ENCODE peak calls at places on chromosomes 16 and 17, in nine cellular contexts. K is caudate nucleus, L is HS-5, I is posterior vena cava, E is NAMALWA, G is EL, O is progenitor cell of endocrine pancreas, S is AG08395, Y is fibroblast of pulmonary artery. B is an unnamed sample.

GRCh38 chr16:74605332-74605731 is 1.6 kb downstream of the GLG1 start:
- DNase-seq in O (no peak), Y (no peak), L (no peak), K (no peak), I (no peak), G (no peak), S (no peak), E (peak; percentile 33), B (no peak)

GRCh38 chr17:5971969-5972368 is 98.2 kb upstream of the WSCD1 start:
- DNase-seq in E (no peak), L (no peak), I (no peak), Y (no peak), G (no peak), S (no peak), K (no peak), O (no peak), B (no peak)

GRCh38 chr17:3798273-3799180 is 2.5 kb downstream of the ITGAE start:
- DNase-seq in K (no peak), L (no peak), O (no peak), S (no peak), E (no peak), I (peak; percentile 44), G (no peak), Y (no peak), B (no peak)

GRCh38 chr17:28916302-28916934 is 13.5 kb upstream of the DHRS13 start:
- DNase-seq in O (peak; percentile 25), S (peak; percentile 53), K (no peak), E (peak; percentile 62), L (no peak), G (no peak), I (no peak), Y (peak; percentile 64), B (no peak)

GRCh38 chr17:40032322-40033320 is 17.4 kb downstream of the CSF3 start:
- DNase-seq in K (no peak), L (no peak), I (no peak), Y (no peak), S (no peak), E (no peak), G (no peak), O (no peak), B (no peak)

GRCh38 chr16:20409398-20410152 is at the start of gene ACSM5:
- DNase-seq in G (no peak), S (no peak), I (peak; percentile 80), O (no peak), K (peak; percentile 18), L (no peak), E (no peak), Y (no peak), B (peak; percentile 64)

GRCh38 chr17:62064791-62065563 is at the start of gene MED13:
- DNase-seq in K (peak; percentile 36), G (peak; percentile 53), O (peak; percentile 43), I (peak; percentile 91), Y (peak; percentile 33), E (peak; percentile 59), S (peak; percentile 62), L (peak; percentile 15), B (peak; percentile 37)

GRCh38 chr16:20612551-20613470 is 36.6 kb upstream of the ACSM2B start:
- DNase-seq in K (no peak), I (peak; percentile 90), G (no peak), E (no peak), S (no peak), Y (no peak), O (no peak), L (no peak), B (no peak)

GRCh38 chr17:75069783-75070182 is 18.0 kb upstream of the SLC16A5 start:
- DNase-seq in S (peak; percentile 56), O (no peak), G (no peak), E (peak; percentile 47), L (no peak), I (no peak), Y (no peak), K (no peak), B (no peak)

GRCh38 chr17:69607162-69607834 is 192.8 kb downstream of the MAP2K6 start:
- DNase-seq in Y (peak; percentile 88), K (peak; percentile 42), L (peak; percentile 38), S (peak; percentile 67), G (peak; percentile 81), O (peak; percentile 22), E (peak; percentile 60), I (peak; percentile 92), B (peak; percentile 82)